ENCODE peak calls at places on chromosomes 7 and 10, in ten cellular contexts. S is iPS-NIHi11; P is HTR-8/SVneo; Q is stimulated activated CD4-positive, alpha-beta T cell treated with anti-CD3 and anti-CD28 coated beads, Interleukin-2, amount 100 ng/mL, for 48 hours; H is GM12865; Y is breast epithelium; M is dorsolateral prefrontal cortex; V is GM23248; F is MCF 10A; I is brain microvascular endothelial cell. E is an unnamed sample.

GRCh38 chr10:3057946-3058345 is 9.4 kb upstream of the PFKP start:
- DNase-seq in M (peak), Q (no peak), H (no peak), Y (no peak), P (no peak), V (no peak), I (no peak), S (no peak), F (no peak), E (no peak)

GRCh38 chr7:157615852-157616251 is 279.0 kb downstream of the DNAJB6 start:
- DNase-seq in F (no peak), M (no peak), V (no peak), Q (no peak), Y (peak), S (no peak), H (no peak), I (no peak), P (no peak), E (no peak)

GRCh38 chr10:33746878-33747277 is 412.4 kb upstream of the NRP1 start:
- DNase-seq in V (no peak), M (no peak), Q (no peak), Y (no peak), F (no peak), I (peak), S (no peak), H (peak), P (no peak), E (no peak)

GRCh38 chr10:114635101-114635500 is 23.0 kb downstream of the ABLIM1 start:
- DNase-seq in M (no peak), H (no peak), S (no peak), Q (no peak), F (no peak), I (peak), Y (no peak), P (no peak), V (no peak), E (no peak)

GRCh38 chr10:642186-642890 is 47.1 kb downstream of the DIP2C start:
- DNase-seq in H (no peak), S (peak), P (no peak), Y (no peak), F (no peak), Q (no peak), I (no peak), V (no peak), M (no peak), E (no peak)

GRCh38 chr7:16811555-16811954 is 6.8 kb upstream of the AGR2 start:
- DNase-seq in H (no peak), Q (no peak), M (no peak), I (no peak), Y (no peak), P (no peak), V (peak), S (no peak), F (peak), E (no peak)

GRCh38 chr7:94301024-94301588 is 93.6 kb upstream of the COL1A2 start:
- DNase-seq in M (no peak), Y (no peak), F (peak), H (no peak), I (peak), Q (no peak), P (peak), V (peak), S (peak), E (no peak)

GRCh38 chr10:113534428-113534827 is 18.4 kb upstream of the HABP2 start:
- DNase-seq in F (no peak), P (no peak), Q (no peak), V (no peak), Y (no peak), M (no peak), S (no peak), I (no peak), H (no peak), E (no peak)

GRCh38 chr7:74466196-74466813 is 12.6 kb downstream of the GTF2IRD1 start:
- DNase-seq in Q (no peak), I (no peak), H (no peak), M (peak), P (no peak), V (no peak), F (no peak), S (no peak), Y (no peak), E (no peak)

GRCh38 chr7:12768948-12769347 is 81.5 kb downstream of the ARL4A start:
- DNase-seq in M (no peak), Y (no peak), Q (no peak), H (no peak), S (no peak), P (no peak), F (no peak), I (no peak), V (no peak), E (no peak)

GRCh38 chr10:99652800-99653390 is 6.4 kb upstream of the ENTPD7 start:
- DNase-seq in S (no peak), Q (no peak), I (no peak), M (no peak), Y (no peak), V (no peak), F (no peak), H (no peak), P (no peak), E (no peak)

GRCh38 chr7:79434098-79434497 is 19.4 kb downstream of the MAGI2 start:
- DNase-seq in S (no peak), V (peak), H (no peak), F (no peak), P (no peak), Y (no peak), I (peak), M (no peak), Q (no peak), E (no peak)

GRCh38 chr10:72276421-72277339 is 3.0 kb downstream of the DDIT4 start:
- DNase-seq in F (peak), I (peak), Y (no peak), V (peak), H (peak), Q (no peak), P (no peak), M (no peak), S (no peak), E (no peak)

GRCh38 chr10:119495545-119495944 is 47.0 kb downstream of the RGS10 start:
- DNase-seq in P (no peak), I (no peak), H (no peak), S (no peak), Q (no peak), V (no peak), Y (no peak), F (no peak), M (no peak), E (no peak)

GRCh38 chr7:24660541-24660940 is 87.3 kb downstream of the PALS2 start:
- DNase-seq in Q (no peak), Y (no peak), F (no peak), V (peak), H (no peak), I (no peak), S (no peak), M (no peak), P (no peak), E (no peak)

GRCh38 chr7:87316846-87317545 is 28.5 kb upstream of the CROT start:
- DNase-seq in H (no peak), P (peak), Q (no peak), I (peak), Y (no peak), M (no peak), F (peak), S (no peak), V (peak), E (no peak)

GRCh38 chr10:97222346-97222961 is 36.7 kb upstream of the SLIT1 start:
- DNase-seq in Q (no peak), M (no peak), V (no peak), Y (no peak), F (no peak), S (peak), H (no peak), P (no peak), I (no peak), E (no peak)

GRCh38 chr7:158280467-158281154 is 307.0 kb downstream of the PTPRN2 start:
- DNase-seq in S (no peak), H (no peak), Q (no peak), I (no peak), Y (peak), F (no peak), V (no peak), P (no peak), M (peak), E (no peak)

GRCh38 chr10:23341004-23341403 is 3.6 kb downstream of the C10orf67 start:
- DNase-seq in S (no peak), Q (no peak), F (no peak), Y (no peak), P (no peak), M (no peak), I (no peak), V (peak), H (no peak), E (no peak)

GRCh38 chr7:44881610-44882009 is 3.7 kb downstream of the PURB start:
- DNase-seq in P (no peak), Y (no peak), S (no peak), Q (no peak), M (no peak), V (peak), H (peak), F (peak), I (peak), E (no peak)

GRCh38 chr7:140998715-140999114 is 16.0 kb downstream of the MRPS33 start:
- DNase-seq in P (no peak), M (no peak), Y (no peak), S (no peak), H (no peak), F (no peak), I (no peak), Q (no peak), V (no peak), E (no peak)

GRCh38 chr10:11595395-11595692 is 16.1 kb downstream of the USP6NL start:
- DNase-seq in Y (no peak), P (no peak), S (no peak), H (no peak), M (no peak), Q (no peak), V (peak), I (peak), F (peak), E (no peak)

GRCh38 chr10:127266431-127266830 is 70.0 kb upstream of the INSYN2A start:
- DNase-seq in S (no peak), P (no peak), Y (no peak), M (no peak), V (no peak), F (no peak), H (no peak), Q (no peak), I (no peak), E (no peak)

GRCh38 chr7:157663061-157663863 is 326.5 kb downstream of the DNAJB6 start:
- DNase-seq in I (peak), H (no peak), P (no peak), F (no peak), Q (no peak), M (no peak), S (no peak), V (no peak), Y (no peak), E (no peak)

GRCh38 chr7:36037121-36037662 is 115.9 kb upstream of the EEPD1 start:
- DNase-seq in Y (peak), F (peak), S (no peak), H (no peak), Q (no peak), M (peak), V (peak), I (peak), P (peak), E (no peak)

GRCh38 chr7:141585592-141586510 is 34.6 kb downstream of the AGK start:
- DNase-seq in Q (peak), I (peak), H (peak), F (peak), S (no peak), Y (no peak), P (peak), M (no peak), V (peak), E (no peak)

GRCh38 chr7:13104128-13104527 is 416.7 kb downstream of the ARL4A start:
- DNase-seq in H (no peak), Q (no peak), P (no peak), F (no peak), S (no peak), M (no peak), I (no peak), V (no peak), Y (no peak), E (no peak)

GRCh38 chr10:31707578-31708411 is 220.8 kb downstream of the ARHGAP12 start:
- DNase-seq in V (peak), H (peak), Q (peak), F (peak), P (peak), M (peak), Y (no peak), S (no peak), I (peak), E (no peak)

GRCh38 chr10:32163076-32163773 is 107.0 kb upstream of the KIF5B start:
- DNase-seq in Y (no peak), V (peak), F (no peak), M (no peak), H (no peak), P (no peak), S (no peak), I (no peak), Q (no peak), E (no peak)

GRCh38 chr10:20624642-20625041 is 272.5 kb downstream of the NEBL start:
- DNase-seq in V (peak), S (no peak), H (no peak), I (no peak), Q (no peak), F (no peak), M (no peak), P (no peak), Y (no peak), E (no peak)

GRCh38 chr7:137682596-137682995 is 164.2 kb downstream of the DGKI start:
- DNase-seq in Q (no peak), S (no peak), V (peak), H (no peak), M (no peak), Y (no peak), P (no peak), F (no peak), I (peak), E (no peak)

GRCh38 chr7:91367812-91368578 is 103.8 kb downstream of the FZD1 start:
- DNase-seq in P (no peak), H (no peak), Y (no peak), M (no peak), S (no peak), F (no peak), V (no peak), I (no peak), Q (no peak), E (no peak)

GRCh38 chr7:17183630-17184328 is 114.7 kb upstream of the AHR start:
- DNase-seq in Y (no peak), M (no peak), P (no peak), S (no peak), V (peak), Q (no peak), F (no peak), I (no peak), H (no peak), E (no peak)

GRCh38 chr7:137933270-137934017 is 68.4 kb downstream of the CREB3L2 start:
- DNase-seq in Q (no peak), Y (no peak), I (peak), S (no peak), P (no peak), H (no peak), M (no peak), F (peak), V (peak), E (no peak)

GRCh38 chr7:32093415-32094408 is 23.5 kb upstream of the PDE1C start:
- DNase-seq in H (no peak), M (no peak), F (peak), Q (no peak), Y (no peak), V (peak), P (no peak), S (no peak), I (peak), E (no peak)

GRCh38 chr10:69807696-69808095 is 6.0 kb downstream of the COL13A1 start:
- DNase-seq in M (no peak), F (peak), P (no peak), Y (no peak), I (peak), S (peak), Q (no peak), V (peak), H (no peak), E (no peak)